ENCODE peak calls at places on chromosome 10, in ten cellular contexts. J, C, Y, O, D, A, L, R, Z and U are unnamed samples.
A peak's percentile ranks its signal among the peaks of the same experiment; 100 is the strongest.

GRCh38 chr10:99331207-99331803 is 2.1 kb downstream of the CNNM1 start:
- DNase-seq in Y (no peak), J (peak; percentile 31), L (no peak), R (peak; percentile 61), O (no peak), C (no peak), A (no peak), D (peak; percentile 22), Z (no peak), U (no peak)

GRCh38 chr10:113283189-113283588 is 269.7 kb upstream of the HABP2 start:
- DNase-seq in R (peak; percentile 4), Y (no peak), J (no peak), D (no peak), C (no peak), A (no peak), Z (no peak), L (no peak), O (no peak), U (no peak)

GRCh38 chr10:28468707-28469483 is 64.0 kb upstream of the WAC start:
- DNase-seq in C (no peak), J (no peak), A (no peak), L (no peak), D (no peak), R (no peak), Z (no peak), Y (no peak), O (no peak), U (no peak)

GRCh38 chr10:17512341-17513001 is 58.1 kb upstream of the ST8SIA6 start:
- DNase-seq in L (no peak), R (peak; percentile 94), D (peak; percentile 61), A (no peak), J (no peak), Y (no peak), C (no peak), O (no peak), Z (no peak), U (no peak)

GRCh38 chr10:46559231-46559671 is 2.8 kb upstream of the GPRIN2 start:
- DNase-seq in R (no peak), L (peak; percentile 67), J (no peak), C (no peak), Y (no peak), Z (no peak), A (no peak), D (no peak), O (no peak), U (no peak)

GRCh38 chr10:112593023-112593422 is 146.0 kb downstream of the VTI1A start:
- DNase-seq in Y (no peak), O (no peak), A (no peak), J (no peak), C (no peak), R (peak; percentile 73), Z (no peak), L (no peak), D (no peak), U (no peak)

GRCh38 chr10:70267161-70267933 is 16.5 kb downstream of the NPFFR1 start:
- DNase-seq in J (peak; percentile 51), C (no peak), L (no peak), D (peak; percentile 97), R (peak; percentile 98), A (no peak), Y (peak; percentile 5), Z (no peak), O (peak; percentile 73), U (no peak)

GRCh38 chr10:49534670-49535381 is 4.1 kb downstream of the ERCC6 start:
- DNase-seq in C (no peak), Z (no peak), L (no peak), R (peak; percentile 88), J (no peak), A (no peak), Y (no peak), O (no peak), D (no peak), U (no peak)

GRCh38 chr10:131895116-131895515 is 5.7 kb upstream of the PPP2R2D start:
- DNase-seq in L (no peak), O (no peak), Y (no peak), C (no peak), A (no peak), Z (no peak), D (no peak), J (no peak), R (no peak), U (no peak)

GRCh38 chr10:116201011-116201410 is 72.0 kb downstream of the GFRA1 start:
- DNase-seq in C (no peak), R (peak; percentile 72), Z (no peak), Y (no peak), J (no peak), O (no peak), D (no peak), A (no peak), L (no peak), U (no peak)

GRCh38 chr10:86799188-86799845 is 42.9 kb downstream of the BMPR1A start:
- DNase-seq in A (no peak), Z (no peak), R (no peak), C (no peak), J (no peak), L (no peak), O (no peak), Y (no peak), D (no peak), U (no peak)

GRCh38 chr10:69361303-69361614 is 55.5 kb downstream of the TACR2 start:
- DNase-seq in C (no peak), R (no peak), J (no peak), D (no peak), L (peak; percentile 84), O (no peak), Y (no peak), A (no peak), Z (no peak), U (no peak)

GRCh38 chr10:78529262-78529661 is 495.6 kb downstream of the RPS24 start:
- DNase-seq in D (no peak), J (no peak), Y (no peak), L (peak; percentile 9), Z (no peak), A (no peak), C (no peak), R (no peak), O (no peak), U (no peak)

GRCh38 chr10:131982796-131983195 is 1.1 kb upstream of the BNIP3 start:
- DNase-seq in A (no peak), D (no peak), J (no peak), O (no peak), Y (no peak), R (no peak), L (peak; percentile 72), Z (no peak), C (no peak), U (no peak)